ENCODE peak calls at places on chromosome 5, in ten cellular contexts. X is GDM1; N is activated effector memory CD4-positive, alpha-beta T cell treated with Interleukin-2 at 50 U/mL for 16 hours; A is M059J; B is hypothalamus; W is central memory CD8-positive, alpha-beta T cell; Z is effector CD8-positive, alpha-beta T cell; I is NCI-H82; G is stimulated activated CD8-positive, alpha-beta memory T cell treated with anti-CD3 and anti-CD28 coated beads, Interleukin-7, amount 100 ng/mL, for 1 hour; O is NCI-H510A treated with DMSO at 0.1 percent for 48 hours. L is an unnamed sample.

GRCh38 chr5:95718203-95718602 is 12.9 kb upstream of the RHOBTB3 start:
- DNase-seq in Z (no peak), N (no peak), I (no peak), X (peak), A (peak), W (no peak), B (no peak), G (no peak), O (no peak), L (no peak)

GRCh38 chr5:107955321-107955720 is 284.6 kb upstream of the EFNA5 start:
- DNase-seq in W (no peak), I (no peak), N (no peak), A (no peak), G (no peak), X (no peak), B (no peak), Z (no peak), O (no peak), L (no peak)

GRCh38 chr5:15604986-15605385 is 105.0 kb downstream of the FBXL7 start:
- DNase-seq in N (no peak), G (no peak), W (no peak), A (peak), O (no peak), X (no peak), Z (no peak), I (no peak), B (no peak), L (no peak)

GRCh38 chr5:88244686-88245085 is 24.0 kb downstream of the TMEM161B start:
- DNase-seq in N (no peak), A (peak), O (no peak), I (no peak), G (no peak), Z (no peak), B (no peak), W (no peak), X (no peak), L (no peak)

GRCh38 chr5:120464627-120465280 is 654 bp downstream of the PRR16 start:
- DNase-seq in X (no peak), B (peak), A (peak), W (no peak), G (no peak), N (no peak), I (peak), Z (no peak), O (peak), L (peak)

GRCh38 chr5:81297531-81297930 is 3.9 kb upstream of the ZCCHC9 start:
- DNase-seq in A (no peak), B (no peak), N (no peak), Z (no peak), I (no peak), X (no peak), W (no peak), G (no peak), O (no peak), L (no peak)

GRCh38 chr5:113250341-113250953 is 184.3 kb downstream of the TSSK1B start:
- DNase-seq in Z (no peak), N (no peak), O (no peak), X (no peak), W (no peak), G (no peak), B (no peak), A (peak), I (no peak), L (peak)

GRCh38 chr5:166803058-166803457 is 1488.4 kb upstream of the WWC1 start:
- DNase-seq in W (no peak), Z (no peak), I (no peak), B (no peak), G (no peak), A (no peak), N (no peak), O (no peak), X (no peak), L (no peak)

GRCh38 chr5:76790632-76791290 is 28.1 kb upstream of the F2RL1 start:
- DNase-seq in O (no peak), B (no peak), W (no peak), I (peak), Z (no peak), A (peak), X (no peak), G (no peak), N (peak), L (no peak)

GRCh38 chr5:151086905-151087360 is 6.1 kb upstream of the TNIP1 start:
- DNase-seq in A (peak), N (peak), G (peak), B (no peak), O (no peak), X (no peak), I (peak), W (peak), Z (no peak), L (no peak)

GRCh38 chr5:3517331-3517730 is 78.3 kb upstream of the IRX1 start:
- DNase-seq in W (no peak), O (no peak), N (no peak), B (no peak), I (no peak), A (no peak), Z (no peak), G (no peak), X (no peak), L (no peak)

GRCh38 chr5:72271696-72272095 is 48.3 kb downstream of the MRPS27 start:
- DNase-seq in O (no peak), N (no peak), I (no peak), X (no peak), Z (no peak), B (no peak), A (no peak), G (no peak), W (no peak), L (no peak)

GRCh38 chr5:73729329-73729728 is 103.3 kb downstream of the ARHGEF28 start:
- DNase-seq in X (no peak), Z (no peak), A (peak), W (no peak), O (no peak), I (no peak), N (no peak), B (no peak), G (no peak), L (no peak)

GRCh38 chr5:172380992-172381643 is 73.2 kb downstream of the SH3PXD2B start:
- DNase-seq in X (no peak), W (no peak), B (peak), G (no peak), O (peak), N (no peak), I (no peak), A (no peak), Z (no peak), L (peak)

GRCh38 chr5:132557425-132557805 is 638 bp downstream of the RAD50 start:
- DNase-seq in B (no peak), X (no peak), G (no peak), I (peak), W (no peak), O (no peak), Z (no peak), A (peak), N (peak), L (peak)

GRCh38 chr5:107294669-107295068 is 376.1 kb downstream of the EFNA5 start:
- DNase-seq in X (no peak), A (no peak), Z (no peak), O (no peak), W (no peak), B (no peak), G (no peak), I (no peak), N (no peak), L (no peak)

GRCh38 chr5:159576902-159577301 is 246.6 kb upstream of the IL12B start:
- DNase-seq in O (no peak), W (no peak), X (no peak), Z (no peak), G (no peak), N (no peak), I (peak), B (no peak), A (no peak), L (no peak)

GRCh38 chr5:137273511-137273910 is 225.6 kb downstream of the SPOCK1 start:
- DNase-seq in I (no peak), N (no peak), A (peak), G (no peak), O (no peak), X (no peak), B (no peak), Z (no peak), W (no peak), L (no peak)

GRCh38 chr5:139140631-139141071 is 57.5 kb downstream of the SIL1 start:
- DNase-seq in G (no peak), X (peak), N (no peak), B (no peak), W (no peak), Z (no peak), A (peak), O (no peak), I (no peak), L (no peak)

GRCh38 chr5:170563808-170564207 is 60.0 kb downstream of the KCNIP1 start:
- DNase-seq in X (no peak), W (no peak), N (no peak), G (no peak), O (no peak), A (no peak), Z (no peak), B (no peak), I (no peak), L (no peak)

GRCh38 chr5:1723957-1724821 is 75.4 kb downstream of the MRPL36 start:
- DNase-seq in W (peak), N (no peak), G (no peak), O (no peak), Z (no peak), X (no peak), B (no peak), A (no peak), I (no peak), L (no peak)

GRCh38 chr5:151721087-151721646 is 34.5 kb upstream of the SPARC start:
- DNase-seq in Z (no peak), X (no peak), O (no peak), W (no peak), N (no peak), B (no peak), G (no peak), A (no peak), I (no peak), L (no peak)

GRCh38 chr5:151551985-151552384 is 39.1 kb downstream of the FAT2 start:
- DNase-seq in O (peak), B (no peak), I (no peak), N (no peak), Z (no peak), X (no peak), A (no peak), G (no peak), W (no peak), L (no peak)

GRCh38 chr5:94526708-94527107 is 91.7 kb downstream of the KIAA0825 start:
- DNase-seq in A (no peak), I (peak), G (no peak), X (no peak), B (no peak), O (no peak), N (no peak), Z (no peak), W (no peak), L (no peak)

GRCh38 chr5:178642351-178642909 is 15.6 kb upstream of the CLK4 start:
- DNase-seq in B (no peak), N (no peak), X (no peak), Z (no peak), G (no peak), A (peak), O (no peak), I (no peak), W (no peak), L (no peak)

GRCh38 chr5:135042595-135042994 is 8.6 kb upstream of the PITX1 start:
- DNase-seq in N (no peak), B (no peak), Z (no peak), I (peak), G (no peak), A (no peak), X (no peak), W (no peak), O (no peak), L (peak)

GRCh38 chr5:119332978-119333401 is 22.8 kb upstream of the TNFAIP8 start:
- DNase-seq in A (no peak), X (no peak), Z (no peak), B (no peak), G (no peak), O (no peak), W (no peak), I (no peak), N (no peak), L (no peak)

GRCh38 chr5:51433052-51433710 is 49.9 kb downstream of the ISL1 start:
- DNase-seq in X (no peak), B (no peak), N (no peak), A (no peak), O (no peak), Z (no peak), W (no peak), I (no peak), G (no peak), L (no peak)

GRCh38 chr5:78757269-78758053 is 108.9 kb upstream of the LHFPL2 start:
- DNase-seq in W (no peak), N (no peak), A (peak), B (no peak), X (no peak), Z (no peak), I (peak), O (no peak), G (no peak), L (peak)

GRCh38 chr5:2919310-2920018 is 168.0 kb upstream of the IRX2 start:
- DNase-seq in W (no peak), N (no peak), B (no peak), G (no peak), A (no peak), X (no peak), I (no peak), O (no peak), Z (no peak), L (no peak)

GRCh38 chr5:52502591-52502990 is 285.1 kb upstream of the ITGA1 start:
- DNase-seq in N (no peak), W (no peak), G (no peak), I (peak), Z (no peak), B (no peak), O (no peak), X (no peak), A (no peak), L (no peak)

GRCh38 chr5:173880306-173880985 is 7.7 kb upstream of the CPEB4 start:
- DNase-seq in I (no peak), X (no peak), B (no peak), A (peak), N (no peak), Z (no peak), W (no peak), G (no peak), O (no peak), L (no peak)

GRCh38 chr5:139470821-139471300 is at the start of gene SMIM33:
- DNase-seq in Z (no peak), A (no peak), W (no peak), G (no peak), B (no peak), N (peak), X (peak), O (no peak), I (no peak), L (no peak)

GRCh38 chr5:149472399-149472798 is 78.8 kb downstream of the CSNK1A1 start:
- DNase-seq in A (no peak), I (no peak), B (no peak), W (no peak), O (no peak), X (no peak), G (no peak), Z (no peak), N (no peak), L (no peak)

GRCh38 chr5:43661102-43661501 is 58.1 kb downstream of the NNT start:
- DNase-seq in O (no peak), N (no peak), I (peak), X (no peak), G (no peak), B (no peak), W (no peak), A (peak), Z (no peak), L (no peak)

GRCh38 chr5:131224387-131225191 is 39.3 kb upstream of the CDC42SE2 start:
- DNase-seq in I (no peak), X (no peak), O (no peak), Z (no peak), B (no peak), W (no peak), N (no peak), G (no peak), A (no peak), L (peak)

GRCh38 chr5:9529041-9529480 is 16.8 kb downstream of the SEMA5A start:
- DNase-seq in X (no peak), G (no peak), B (no peak), I (no peak), W (no peak), Z (no peak), N (no peak), O (no peak), A (no peak), L (peak)

GRCh38 chr5:138953370-138954256 is 78.5 kb upstream of the LRRTM2 start:
- DNase-seq in X (peak), W (no peak), Z (no peak), N (no peak), O (peak), G (no peak), I (peak), A (no peak), B (peak), L (peak)

GRCh38 chr5:34676409-34676808 is 20.3 kb downstream of the RAI14 start:
- DNase-seq in N (no peak), A (peak), Z (no peak), O (no peak), X (no peak), G (no peak), B (no peak), I (no peak), W (no peak), L (no peak)

GRCh38 chr5:172567843-172568242 is 73.2 kb upstream of the NEURL1B start:
- DNase-seq in Z (no peak), G (no peak), X (no peak), W (no peak), N (no peak), O (no peak), I (no peak), A (no peak), B (no peak), L (no peak)

L was measured in psoas muscle.